ENCODE peak calls at places on chromosomes 6 and 20, in eight cellular contexts. C is adrenal gland, K is HepG2, X is stomach, N is K562, R is Peyer's patch, V is ovary, W is A549. M is an unnamed sample.

GRCh38 chr20:1813101-1813529 is 82.1 kb upstream of the SIRPA start:
- DNase-seq in C (peak; percentile 87), K (peak; percentile 78), X (peak; percentile 60), N (no peak), R (no peak), V (peak; percentile 47), W (peak; percentile 86), M (no peak)

GRCh38 chr20:58719971-58720371 is 27.4 kb downstream of the NPEPL1 start:
- DNase-seq in C (no peak), K (no peak), X (peak; percentile 16), N (no peak), R (no peak), V (no peak), W (no peak), M (peak; percentile 1)

GRCh38 chr6:34718867-34719441 is 22.4 kb upstream of the ILRUN start:
- DNase-seq in C (no peak), K (no peak), X (no peak), N (no peak), R (no peak), V (no peak), W (no peak), M (no peak)

GRCh38 chr20:4135385-4136077 is 120.2 kb upstream of the RNF24 start:
- DNase-seq in C (peak; percentile 65), K (peak; percentile 99), X (peak; percentile 64), N (peak; percentile 37), R (peak; percentile 68), V (no peak), W (peak; percentile 100), M (peak; percentile 69)

GRCh38 chr6:52964318-52964717 is 30.8 kb downstream of the GSTA4 start:
- DNase-seq in C (no peak), K (no peak), X (no peak), N (no peak), R (no peak), V (no peak), W (no peak), M (no peak)

GRCh38 chr6:39653631-39654030 is 71.6 kb downstream of the KIF6 start:
- DNase-seq in C (no peak), K (no peak), X (no peak), N (no peak), R (no peak), V (no peak), W (no peak), M (no peak)

GRCh38 chr6:138161434-138162103 is at the start of gene ARFGEF3:
- DNase-seq in C (peak; percentile 69), K (peak; percentile 25), X (peak; percentile 82), N (peak; percentile 56), R (peak; percentile 84), V (peak; percentile 27), W (peak; percentile 17), M (peak; percentile 38)

GRCh38 chr20:5119435-5120188 is at the start of gene PCNA:
- DNase-seq in C (peak; percentile 99), K (peak; percentile 100), X (peak; percentile 98), N (peak; percentile 95), R (peak; percentile 98), V (peak; percentile 94), W (peak; percentile 99), M (peak; percentile 99)

GRCh38 chr6:8494730-8495129 is 59.4 kb upstream of the SLC35B3 start:
- DNase-seq in C (no peak), K (no peak), X (no peak), N (no peak), R (no peak), V (no peak), W (no peak), M (peak; percentile 8)

GRCh38 chr20:10673176-10673830 is 496 bp downstream of the JAG1 start:
- DNase-seq in C (no peak), K (no peak), X (peak; percentile 42), N (peak; percentile 20), R (peak; percentile 75), V (peak; percentile 48), W (no peak), M (peak; percentile 61)

GRCh38 chr20:50149481-50150254 is 3.9 kb downstream of the PEDS1 start:
- DNase-seq in C (no peak), K (no peak), X (no peak), N (no peak), R (no peak), V (no peak), W (no peak), M (no peak)

DNA sequence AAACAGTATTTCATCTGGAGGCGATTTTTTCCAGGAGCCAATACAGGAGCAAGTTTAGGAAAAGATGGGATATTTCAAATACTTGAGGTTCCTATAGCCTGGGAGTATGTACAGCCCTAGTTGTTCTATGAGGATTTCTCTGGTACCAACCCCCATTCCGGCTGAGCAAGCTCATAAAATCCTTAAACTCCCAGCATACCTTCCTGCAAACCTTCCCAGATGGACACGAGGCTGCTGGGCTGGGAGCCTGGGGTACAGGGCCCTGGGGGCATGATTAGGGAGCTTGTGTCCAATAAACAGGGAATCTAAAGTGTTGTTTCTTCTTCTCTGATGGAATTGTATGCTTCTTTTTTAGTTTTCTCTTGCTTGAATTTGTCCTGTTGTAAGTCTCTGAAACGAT is 1.5 kb downstream of the PRRC2A start:
- DNase-seq in C (no peak), K (no peak), X (no peak), N (no peak), R (no peak), V (no peak), W (no peak), M (no peak)
- H3K4me3 ChIP-seq in C (no peak overlapping the region), K (peak overlapping the region; percentile 83), X (peak overlapping the region; percentile 86), N (peak overlapping the region; percentile 96), R (no peak overlapping the region), V (peak overlapping the region; percentile 82), W (peak overlapping the region; percentile 81), M (peak overlapping the region; percentile 77)

DNA sequence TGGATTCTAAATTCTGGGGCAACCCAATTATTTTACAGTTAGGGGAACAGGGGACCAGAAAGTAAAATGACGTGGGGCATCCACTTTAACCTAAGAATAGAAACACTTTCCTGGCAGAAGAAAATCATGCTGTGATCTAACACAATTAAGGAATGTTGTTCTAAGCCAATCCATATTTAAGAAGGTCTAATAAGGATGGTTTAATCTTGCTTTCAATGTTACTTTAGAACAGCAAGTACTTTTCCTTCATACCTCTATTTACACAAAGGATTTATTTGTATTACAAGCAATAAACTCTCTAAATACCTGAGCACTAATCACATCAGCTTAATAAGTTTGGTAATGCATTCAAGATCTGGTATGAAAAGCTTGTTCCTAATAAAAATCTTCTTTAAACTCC is 32.4 kb downstream of the SLC2A12 start:
- DNase-seq in C (no peak), K (no peak), X (no peak), N (no peak), R (no peak), V (no peak), W (no peak), M (no peak)
- TF ChIP-seq POLR2A in C (no peak), K (no peak), X (no peak), N (no peak), R (no peak), V (no peak), W (no peak), M (no peak)

GRCh38 chr6:129860901-129861665 is at the start of gene TMEM244:
- DNase-seq in C (no peak), K (no peak), X (no peak), N (no peak), R (no peak), V (no peak), W (no peak), M (no peak)
- H3K4me3 ChIP-seq in C (no peak within 1 kb of the TSS), K (no peak within 1 kb of the TSS), X (no peak within 1 kb of the TSS), N (no peak within 1 kb of the TSS), R (no peak within 1 kb of the TSS), V (no peak within 1 kb of the TSS), W (no peak within 1 kb of the TSS), M (no peak within 1 kb of the TSS)

DNA sequence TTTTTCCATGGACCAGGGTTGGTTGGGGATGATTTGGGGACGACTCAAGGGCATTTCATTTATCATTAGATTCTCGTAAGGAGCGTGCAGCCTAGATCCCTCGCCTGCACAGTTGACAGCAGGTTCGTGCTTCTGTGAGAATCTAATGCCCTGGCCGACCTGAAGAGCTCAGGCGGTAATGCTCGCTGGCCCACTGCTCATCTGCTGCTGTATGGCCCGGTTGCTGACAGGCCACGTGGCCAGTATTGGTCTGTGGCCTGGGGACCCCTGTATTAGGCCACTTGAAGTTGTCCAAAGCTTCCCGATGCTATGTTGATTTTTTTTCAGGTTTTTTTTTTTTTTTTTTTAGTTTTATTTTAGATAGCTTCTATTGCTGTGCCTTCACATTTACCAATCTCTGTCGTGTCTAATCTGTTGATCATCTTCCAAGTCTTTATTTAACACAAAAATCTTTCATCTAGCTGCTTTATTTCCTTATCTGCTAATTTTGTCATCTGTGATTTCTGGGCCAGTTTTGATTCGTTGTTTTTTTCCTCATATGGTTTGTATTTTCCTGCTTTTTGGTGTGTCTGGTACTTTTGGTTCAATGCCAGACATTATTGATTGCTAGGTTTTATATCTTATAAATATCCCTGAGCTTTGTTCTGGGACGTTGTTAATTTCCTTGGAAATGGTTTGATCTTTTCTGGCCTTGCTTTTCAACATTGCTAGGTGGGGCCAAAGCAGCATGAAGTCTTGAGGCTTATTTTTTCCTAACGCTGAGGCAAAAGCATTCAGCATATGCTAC is 41.1 kb downstream of the DYNLT1 start:
- DNase-seq in C (peak; percentile 35), K (no peak), X (no peak), N (no peak), R (no peak), V (no peak), W (no peak), M (no peak)
- TF ChIP-seq POLR2A in C (no peak), K (no peak), X (no peak), N (no peak), R (no peak), V (no peak), W (no peak), M (no peak)

GRCh38 chr6:169789146-169789943 is 37.9 kb downstream of the ERMARD start:
- DNase-seq in C (peak; percentile 45), K (peak; percentile 33), X (no peak), N (peak; percentile 27), R (no peak), V (no peak), W (no peak), M (no peak)
- H3K4me3 ChIP-seq in C (no peak overlapping the region), K (peak overlapping the region; percentile 64), X (peak overlapping the region; percentile 52), N (no peak overlapping the region), R (peak overlapping the region; percentile 29), V (peak overlapping the region; percentile 49), W (no peak overlapping the region), M (peak overlapping the region; percentile 40)

DNA sequence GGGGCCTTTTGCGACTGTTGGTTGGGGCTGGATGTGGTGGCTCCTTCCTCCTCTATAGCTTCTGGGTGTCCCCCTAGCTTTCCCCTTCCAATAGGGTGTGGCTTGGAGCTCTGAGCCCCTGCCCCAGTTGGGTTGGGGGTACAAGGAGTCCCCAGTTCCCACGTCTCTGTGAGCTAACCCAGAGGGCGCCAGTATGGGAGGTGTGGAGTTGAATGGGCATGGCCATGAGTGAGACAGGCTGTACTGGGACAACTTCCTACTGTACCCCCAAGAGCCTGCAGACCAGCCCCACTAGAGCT is 1.2 kb downstream of the C20orf204 start:
- DNase-seq in C (no peak), K (no peak), X (no peak), N (no peak), R (no peak), V (no peak), W (no peak), M (no peak)
- TF ChIP-seq POLR2A in C (no peak), K (no peak), X (no peak), N (no peak), R (no peak), V (no peak), W (no peak), M (no peak)

GRCh38 chr6:92428443-92428842 is 990.9 kb downstream of the EPHA7 start:
- DNase-seq in C (no peak), K (no peak), X (no peak), N (no peak), R (no peak), V (no peak), W (no peak), M (no peak)

GRCh38 chr6:92431502-92431901 is 987.9 kb downstream of the EPHA7 start:
- DNase-seq in C (no peak), K (no peak), X (no peak), N (no peak), R (no peak), V (no peak), W (no peak), M (no peak)

GRCh38 chr6:92433911-92434310 is 985.4 kb downstream of the EPHA7 start:
- DNase-seq in C (no peak), K (no peak), X (no peak), N (no peak), R (no peak), V (no peak), W (no peak), M (no peak)
- H3K4me3 ChIP-seq in C (no peak overlapping the region), K (no peak overlapping the region), X (no peak overlapping the region), N (no peak overlapping the region), R (no peak overlapping the region), V (no peak overlapping the region), W (no peak overlapping the region), M (no peak overlapping the region)